ENCODE peak calls at places on chromosomes 13 and 19, in eight cellular contexts. G, Z, W, A, E, R, Y and J are unnamed samples.

GRCh38 chr13:29594310-29594709 is 1.2 kb downstream of the SLC7A1 start:
- DNase-seq in A (peak; percentile 35), W (peak; percentile 11), R (peak; percentile 26), Y (peak; percentile 35), Z (peak; percentile 69), E (peak; percentile 42), G (peak; percentile 13), J (peak; percentile 59)

GRCh38 chr13:40445557-40445990 is 220.9 kb downstream of the FOXO1 start:
- DNase-seq in A (peak; percentile 30), G (no peak), Z (no peak), Y (no peak), W (no peak), R (peak; percentile 32), E (no peak), J (no peak)

GRCh38 chr19:58571575-58571947 is 1.6 kb downstream of the MZF1 start:
- DNase-seq in G (no peak), E (no peak), W (no peak), R (no peak), Z (no peak), Y (no peak), A (peak; percentile 30), J (no peak)

GRCh38 chr13:111255228-111255790 is 65.1 kb upstream of the TEX29 start:
- DNase-seq in A (no peak), G (no peak), E (no peak), W (no peak), Y (no peak), Z (no peak), R (no peak), J (no peak)

GRCh38 chr13:98962901-98963594 is 14.8 kb downstream of the DOCK9 start:
- DNase-seq in W (no peak), Y (no peak), G (no peak), E (no peak), A (no peak), R (no peak), Z (no peak), J (no peak)

GRCh38 chr13:91162180-91162579 is 185.3 kb upstream of the MIR17HG start:
- DNase-seq in W (no peak), G (no peak), E (no peak), Y (no peak), R (no peak), Z (no peak), A (no peak), J (no peak)

GRCh38 chr13:110137677-110138008 is 169.3 kb downstream of the COL4A1 start:
- DNase-seq in R (no peak), A (peak; percentile 58), W (no peak), G (no peak), Y (peak; percentile 8), E (no peak), Z (no peak), J (peak; percentile 37)

GRCh38 chr19:28619842-28620429 is 593.0 kb downstream of the UQCRFS1 start:
- DNase-seq in A (no peak), E (no peak), Y (no peak), Z (no peak), R (no peak), G (no peak), W (no peak), J (no peak)

GRCh38 chr19:3979674-3980352 is 5.5 kb downstream of the EEF2 start:
- DNase-seq in E (no peak), W (no peak), Z (no peak), A (no peak), G (no peak), Y (no peak), R (no peak), J (no peak)

GRCh38 chr19:13099073-13099999 is 3.3 kb downstream of the LYL1 start:
- DNase-seq in Z (no peak), G (peak; percentile 69), R (peak; percentile 61), A (peak; percentile 70), E (no peak), Y (peak; percentile 70), W (no peak), J (no peak)

GRCh38 chr13:29282096-29282495 is 313.4 kb downstream of the SLC7A1 start:
- DNase-seq in E (no peak), G (no peak), W (no peak), Y (no peak), Z (no peak), A (no peak), R (no peak), J (no peak)

GRCh38 chr13:90107658-90108057 is 1239.8 kb upstream of the MIR17HG start:
- DNase-seq in E (no peak), W (no peak), A (no peak), G (no peak), Y (no peak), Z (no peak), R (no peak), J (no peak)

GRCh38 chr13:89205856-89206255 is 1534.7 kb downstream of the SLITRK5 start:
- DNase-seq in Z (no peak), G (no peak), E (no peak), W (no peak), R (no peak), Y (no peak), A (no peak), J (no peak)

GRCh38 chr19:51821921-51822716 is 27.2 kb downstream of the FPR3 start:
- DNase-seq in W (no peak), E (no peak), R (no peak), A (no peak), Z (no peak), G (no peak), Y (no peak), J (no peak)

GRCh38 chr13:50107205-50107604 is 92.0 kb downstream of the KCNRG start:
- DNase-seq in Z (peak; percentile 36), W (no peak), R (no peak), G (no peak), A (no peak), E (no peak), Y (no peak), J (no peak)

GRCh38 chr19:33436360-33437345 is 63.1 kb downstream of the CEBPG start:
- DNase-seq in Z (no peak), E (no peak), R (no peak), A (no peak), G (no peak), Y (no peak), W (no peak), J (no peak)